ENCODE peak calls at places on chromosomes 7 and 10, in seven cellular contexts. One of them, this sample, is unnamed.

GRCh38 chr10:76209135-76209534 is 777.7 kb downstream of the LRMDA start:
- DNase-seq in lower lobe of right lung: no peak
- DNase-seq in lower leg skin: no peak
- DNase-seq in mesenchymal stem cell: peak
- DNase-seq in astrocyte of the spinal cord: peak
- DNase-seq in fibroblast of pulmonary artery: no peak
- DNase-seq in NT2/D1: no peak
- DNase-seq in this sample: peak

GRCh38 chr10:42428534-42428933 is 209.8 kb downstream of the ZNF33B start:
- DNase-seq in lower lobe of right lung: no peak
- DNase-seq in lower leg skin: no peak
- DNase-seq in mesenchymal stem cell: no peak
- DNase-seq in astrocyte of the spinal cord: no peak
- DNase-seq in fibroblast of pulmonary artery: peak
- DNase-seq in NT2/D1: no peak
- DNase-seq in this sample: no peak

GRCh38 chr10:27794157-27794556 is 48.5 kb upstream of the MKX start:
- DNase-seq in lower lobe of right lung: no peak
- DNase-seq in lower leg skin: no peak
- DNase-seq in mesenchymal stem cell: no peak
- DNase-seq in astrocyte of the spinal cord: no peak
- DNase-seq in fibroblast of pulmonary artery: no peak
- DNase-seq in NT2/D1: no peak
- DNase-seq in this sample: no peak

GRCh38 chr7:123615344-123615743 is 13.7 kb downstream of the ASB15 start:
- DNase-seq in lower lobe of right lung: no peak
- DNase-seq in lower leg skin: no peak
- DNase-seq in mesenchymal stem cell: peak
- DNase-seq in astrocyte of the spinal cord: peak
- DNase-seq in fibroblast of pulmonary artery: peak
- DNase-seq in NT2/D1: no peak
- DNase-seq in this sample: peak

GRCh38 chr10:42987121-42987541 is 89.7 kb upstream of the RET start:
- DNase-seq in lower lobe of right lung: peak
- DNase-seq in lower leg skin: peak
- DNase-seq in mesenchymal stem cell: no peak
- DNase-seq in astrocyte of the spinal cord: no peak
- DNase-seq in fibroblast of pulmonary artery: no peak
- DNase-seq in NT2/D1: no peak
- DNase-seq in this sample: no peak

GRCh38 chr10:113087082-113088029 is 137.3 kb downstream of the TCF7L2 start:
- DNase-seq in lower lobe of right lung: peak
- DNase-seq in lower leg skin: peak
- DNase-seq in mesenchymal stem cell: peak
- DNase-seq in astrocyte of the spinal cord: peak
- DNase-seq in fibroblast of pulmonary artery: peak
- DNase-seq in NT2/D1: peak
- DNase-seq in this sample: peak

GRCh38 chr10:63527401-63527800 is 6.2 kb downstream of the REEP3 start:
- DNase-seq in lower lobe of right lung: no peak
- DNase-seq in lower leg skin: no peak
- DNase-seq in mesenchymal stem cell: no peak
- DNase-seq in astrocyte of the spinal cord: no peak
- DNase-seq in fibroblast of pulmonary artery: no peak
- DNase-seq in NT2/D1: no peak
- DNase-seq in this sample: no peak

GRCh38 chr10:90905925-90906324 is 15.0 kb downstream of the ANKRD1 start:
- DNase-seq in lower lobe of right lung: no peak
- DNase-seq in lower leg skin: no peak
- DNase-seq in mesenchymal stem cell: no peak
- DNase-seq in astrocyte of the spinal cord: no peak
- DNase-seq in fibroblast of pulmonary artery: no peak
- DNase-seq in NT2/D1: no peak
- DNase-seq in this sample: no peak

GRCh38 chr10:50593523-50593922 is 30.2 kb downstream of the SGMS1 start:
- DNase-seq in lower lobe of right lung: no peak
- DNase-seq in lower leg skin: no peak
- DNase-seq in mesenchymal stem cell: peak
- DNase-seq in astrocyte of the spinal cord: no peak
- DNase-seq in fibroblast of pulmonary artery: peak
- DNase-seq in NT2/D1: no peak
- DNase-seq in this sample: no peak

GRCh38 chr10:4541292-4541691 is 284.7 kb upstream of the AKR1E2 start:
- DNase-seq in lower lobe of right lung: no peak
- DNase-seq in lower leg skin: peak
- DNase-seq in mesenchymal stem cell: peak
- DNase-seq in astrocyte of the spinal cord: peak
- DNase-seq in fibroblast of pulmonary artery: peak
- DNase-seq in NT2/D1: no peak
- DNase-seq in this sample: peak

GRCh38 chr10:12448340-12448728 is 99.0 kb downstream of the CAMK1D start:
- DNase-seq in lower lobe of right lung: no peak
- DNase-seq in lower leg skin: no peak
- DNase-seq in mesenchymal stem cell: no peak
- DNase-seq in astrocyte of the spinal cord: no peak
- DNase-seq in fibroblast of pulmonary artery: no peak
- DNase-seq in NT2/D1: no peak
- DNase-seq in this sample: peak

GRCh38 chr10:47137311-47137851 is 162.6 kb upstream of the GDF10 start:
- DNase-seq in lower lobe of right lung: no peak
- DNase-seq in lower leg skin: no peak
- DNase-seq in mesenchymal stem cell: peak
- DNase-seq in astrocyte of the spinal cord: peak
- DNase-seq in fibroblast of pulmonary artery: peak
- DNase-seq in NT2/D1: no peak
- DNase-seq in this sample: peak

GRCh38 chr7:155533120-155533826 is 13.1 kb downstream of the CNPY1 start:
- DNase-seq in lower lobe of right lung: no peak
- DNase-seq in lower leg skin: no peak
- DNase-seq in mesenchymal stem cell: no peak
- DNase-seq in astrocyte of the spinal cord: no peak
- DNase-seq in fibroblast of pulmonary artery: peak
- DNase-seq in NT2/D1: no peak
- DNase-seq in this sample: no peak

GRCh38 chr7:142323706-142324105 is 65.8 kb upstream of the PRSS58 start:
- DNase-seq in lower lobe of right lung: no peak
- DNase-seq in lower leg skin: no peak
- DNase-seq in mesenchymal stem cell: no peak
- DNase-seq in astrocyte of the spinal cord: no peak
- DNase-seq in fibroblast of pulmonary artery: no peak
- DNase-seq in NT2/D1: peak
- DNase-seq in this sample: no peak

GRCh38 chr7:76206633-76207032 is 4.9 kb downstream of the SRRM3 start:
- DNase-seq in lower lobe of right lung: no peak
- DNase-seq in lower leg skin: no peak
- DNase-seq in mesenchymal stem cell: no peak
- DNase-seq in astrocyte of the spinal cord: no peak
- DNase-seq in fibroblast of pulmonary artery: peak
- DNase-seq in NT2/D1: no peak
- DNase-seq in this sample: no peak

GRCh38 chr7:77629797-77630196 is 66.5 kb upstream of the RSBN1L start:
- DNase-seq in lower lobe of right lung: no peak
- DNase-seq in lower leg skin: no peak
- DNase-seq in mesenchymal stem cell: no peak
- DNase-seq in astrocyte of the spinal cord: no peak
- DNase-seq in fibroblast of pulmonary artery: no peak
- DNase-seq in NT2/D1: no peak
- DNase-seq in this sample: no peak

GRCh38 chr7:85023066-85023687 is 163.7 kb downstream of the SEMA3D start:
- DNase-seq in lower lobe of right lung: no peak
- DNase-seq in lower leg skin: no peak
- DNase-seq in mesenchymal stem cell: peak
- DNase-seq in astrocyte of the spinal cord: peak
- DNase-seq in fibroblast of pulmonary artery: peak
- DNase-seq in NT2/D1: no peak
- DNase-seq in this sample: peak

GRCh38 chr7:141242568-141242967 is 168.7 kb downstream of the TMEM178B start:
- DNase-seq in lower lobe of right lung: no peak
- DNase-seq in lower leg skin: no peak
- DNase-seq in mesenchymal stem cell: no peak
- DNase-seq in astrocyte of the spinal cord: no peak
- DNase-seq in fibroblast of pulmonary artery: no peak
- DNase-seq in NT2/D1: no peak
- DNase-seq in this sample: no peak

GRCh38 chr7:34133356-34133982 is 228.1 kb downstream of the BMPER start:
- DNase-seq in lower lobe of right lung: no peak
- DNase-seq in lower leg skin: no peak
- DNase-seq in mesenchymal stem cell: peak
- DNase-seq in astrocyte of the spinal cord: peak
- DNase-seq in fibroblast of pulmonary artery: peak
- DNase-seq in NT2/D1: no peak
- DNase-seq in this sample: peak

GRCh38 chr7:141477866-141478265 is 73.3 kb upstream of the AGK start:
- DNase-seq in lower lobe of right lung: no peak
- DNase-seq in lower leg skin: no peak
- DNase-seq in mesenchymal stem cell: no peak
- DNase-seq in astrocyte of the spinal cord: no peak
- DNase-seq in fibroblast of pulmonary artery: no peak
- DNase-seq in NT2/D1: no peak
- DNase-seq in this sample: no peak

GRCh38 chr7:106793015-106793651 is 71.9 kb upstream of the PIK3CG start:
- DNase-seq in lower lobe of right lung: no peak
- DNase-seq in lower leg skin: no peak
- DNase-seq in mesenchymal stem cell: peak
- DNase-seq in astrocyte of the spinal cord: peak
- DNase-seq in fibroblast of pulmonary artery: peak
- DNase-seq in NT2/D1: peak
- DNase-seq in this sample: no peak

GRCh38 chr7:33511735-33512134 is 382.4 kb downstream of the BBS9 start:
- DNase-seq in lower lobe of right lung: no peak
- DNase-seq in lower leg skin: no peak
- DNase-seq in mesenchymal stem cell: peak
- DNase-seq in astrocyte of the spinal cord: no peak
- DNase-seq in fibroblast of pulmonary artery: no peak
- DNase-seq in NT2/D1: no peak
- DNase-seq in this sample: no peak

GRCh38 chr7:80640841-80641240 is 2.4 kb downstream of the CD36 start:
- DNase-seq in lower lobe of right lung: no peak
- DNase-seq in lower leg skin: no peak
- DNase-seq in mesenchymal stem cell: peak
- DNase-seq in astrocyte of the spinal cord: peak
- DNase-seq in fibroblast of pulmonary artery: peak
- DNase-seq in NT2/D1: no peak
- DNase-seq in this sample: peak
- H3K4me3 ChIP-seq in lower lobe of right lung: peak
- H3K4me3 ChIP-seq in lower leg skin: no peak
- H3K4me3 ChIP-seq in mesenchymal stem cell: no peak
- H3K4me3 ChIP-seq in astrocyte of the spinal cord: no peak
- H3K4me3 ChIP-seq in fibroblast of pulmonary artery: no peak
- H3K4me3 ChIP-seq in NT2/D1: no peak
- H3K4me3 ChIP-seq in this sample: no peak

GRCh38 chr10:95517536-95518454 is 43.4 kb downstream of the SORBS1 start:
- DNase-seq in lower lobe of right lung: no peak
- DNase-seq in lower leg skin: no peak
- DNase-seq in mesenchymal stem cell: peak
- DNase-seq in astrocyte of the spinal cord: peak
- DNase-seq in fibroblast of pulmonary artery: peak
- DNase-seq in NT2/D1: no peak
- DNase-seq in this sample: peak

GRCh38 chr10:95513941-95514392 is 47.2 kb downstream of the SORBS1 start:
- DNase-seq in lower lobe of right lung: no peak
- DNase-seq in lower leg skin: no peak
- DNase-seq in mesenchymal stem cell: peak
- DNase-seq in astrocyte of the spinal cord: peak
- DNase-seq in fibroblast of pulmonary artery: peak
- DNase-seq in NT2/D1: no peak
- DNase-seq in this sample: no peak

GRCh38 chr10:95516774-95517373 is 44.3 kb downstream of the SORBS1 start:
- DNase-seq in lower lobe of right lung: no peak
- DNase-seq in lower leg skin: no peak
- DNase-seq in mesenchymal stem cell: no peak
- DNase-seq in astrocyte of the spinal cord: no peak
- DNase-seq in fibroblast of pulmonary artery: no peak
- DNase-seq in NT2/D1: no peak
- DNase-seq in this sample: no peak

GRCh38 chr10:95519132-95519487 is 42.1 kb downstream of the SORBS1 start:
- DNase-seq in lower lobe of right lung: no peak
- DNase-seq in lower leg skin: no peak
- DNase-seq in mesenchymal stem cell: no peak
- DNase-seq in astrocyte of the spinal cord: no peak
- DNase-seq in fibroblast of pulmonary artery: no peak
- DNase-seq in NT2/D1: no peak
- DNase-seq in this sample: no peak

GRCh38 chr10:95518455-95519131 is 42.6 kb downstream of the SORBS1 start:
- DNase-seq in lower lobe of right lung: no peak
- DNase-seq in lower leg skin: no peak
- DNase-seq in mesenchymal stem cell: no peak
- DNase-seq in astrocyte of the spinal cord: no peak
- DNase-seq in fibroblast of pulmonary artery: no peak
- DNase-seq in NT2/D1: no peak
- DNase-seq in this sample: no peak
- H3K4me3 ChIP-seq in lower lobe of right lung: no peak
- H3K4me3 ChIP-seq in lower leg skin: no peak
- H3K4me3 ChIP-seq in mesenchymal stem cell: no peak
- H3K4me3 ChIP-seq in astrocyte of the spinal cord: no peak
- H3K4me3 ChIP-seq in fibroblast of pulmonary artery: no peak
- H3K4me3 ChIP-seq in NT2/D1: no peak
- H3K4me3 ChIP-seq in this sample: no peak

DNA sequence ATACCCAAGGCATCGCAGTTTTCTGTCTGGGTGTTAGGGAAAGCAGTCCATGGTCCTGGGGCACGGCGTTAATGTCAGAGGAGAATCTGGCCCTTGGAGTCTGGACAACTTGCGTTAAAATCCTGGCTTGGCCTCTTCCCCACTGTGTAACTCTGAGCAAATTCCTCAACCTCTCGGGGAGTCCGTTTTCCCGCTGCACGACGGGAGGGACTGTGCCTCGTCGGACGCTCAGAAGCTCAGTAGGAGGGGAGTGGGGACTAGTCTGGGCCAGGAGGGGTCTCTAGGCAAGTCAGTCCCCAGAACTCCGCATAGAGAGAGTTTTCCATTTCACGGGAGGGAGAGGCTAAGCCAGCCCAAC is 6.6 kb upstream of the EVX1 start:
- DNase-seq in lower lobe of right lung: no peak
- DNase-seq in lower leg skin: no peak
- DNase-seq in mesenchymal stem cell: no peak
- DNase-seq in astrocyte of the spinal cord: no peak
- DNase-seq in fibroblast of pulmonary artery: no peak
- DNase-seq in NT2/D1: no peak
- DNase-seq in this sample: no peak
- H3K4me3 ChIP-seq in lower lobe of right lung: peak
- H3K4me3 ChIP-seq in lower leg skin: no peak
- H3K4me3 ChIP-seq in mesenchymal stem cell: no peak
- H3K4me3 ChIP-seq in astrocyte of the spinal cord: no peak
- H3K4me3 ChIP-seq in fibroblast of pulmonary artery: no peak
- H3K4me3 ChIP-seq in NT2/D1: peak
- H3K4me3 ChIP-seq in this sample: no peak

DNA sequence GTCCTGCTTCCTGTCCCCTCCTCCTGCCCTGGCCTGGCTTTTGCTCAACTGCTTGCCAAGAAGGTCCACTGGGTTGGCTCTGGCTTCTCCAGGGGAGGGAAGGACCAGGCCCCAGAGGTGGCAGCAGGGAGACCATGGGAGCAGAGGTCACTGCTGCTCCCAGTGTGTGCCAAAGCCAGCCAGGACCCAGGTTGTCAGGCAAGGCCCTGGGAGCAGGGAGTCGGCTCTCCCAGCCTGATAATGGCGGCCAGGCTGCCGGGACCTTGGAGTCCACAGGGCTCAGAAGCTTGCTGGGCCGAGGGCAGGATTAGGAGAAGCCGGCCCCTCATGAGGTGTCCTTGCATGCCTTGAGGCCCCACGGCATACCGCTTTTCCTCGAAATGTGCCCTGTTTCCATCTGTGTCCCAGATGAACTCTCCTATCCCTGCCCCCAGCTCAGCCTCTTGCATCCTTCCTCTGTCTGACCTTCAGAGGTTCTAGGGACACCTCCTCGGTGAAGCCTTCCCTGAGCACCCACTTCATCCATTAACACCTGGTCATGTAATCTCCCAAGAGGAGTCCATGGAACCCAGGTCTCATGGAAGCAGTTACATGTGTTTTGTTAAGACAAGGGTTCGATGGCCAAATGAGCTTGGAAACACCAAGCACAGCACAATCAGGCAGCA is 124.0 kb downstream of the NEURL1 start:
- DNase-seq in lower lobe of right lung: no peak
- DNase-seq in lower leg skin: no peak
- DNase-seq in mesenchymal stem cell: no peak
- DNase-seq in astrocyte of the spinal cord: no peak
- DNase-seq in fibroblast of pulmonary artery: no peak
- DNase-seq in NT2/D1: no peak
- DNase-seq in this sample: no peak
- H3K4me3 ChIP-seq in lower lobe of right lung: no peak
- H3K4me3 ChIP-seq in lower leg skin: no peak
- H3K4me3 ChIP-seq in mesenchymal stem cell: no peak
- H3K4me3 ChIP-seq in astrocyte of the spinal cord: no peak
- H3K4me3 ChIP-seq in fibroblast of pulmonary artery: no peak
- H3K4me3 ChIP-seq in NT2/D1: no peak
- H3K4me3 ChIP-seq in this sample: no peak